ENCODE peak calls at places on chromosomes 11 and 22, in seven cellular contexts. Q is MCF 10A; L is heart left ventricle; E is IMR-90; C is CD8-positive, alpha-beta T cell; F is psoas muscle; B is cardiac muscle cell. Z is an unnamed sample.

GRCh38 chr11:71452354-71453020 is 516 bp upstream of the NADSYN1 start:
- DNase-seq in Q (no peak), L (peak; percentile 65), E (peak; percentile 35), C (peak; percentile 52), F (peak; percentile 66), B (peak; percentile 61), Z (no peak)

GRCh38 chr11:119481667-119482400 is 58.9 kb upstream of the THY1 start:
- DNase-seq in Q (no peak), L (peak; percentile 21), E (no peak), C (no peak), F (peak; percentile 64), B (no peak), Z (no peak)

GRCh38 chr11:96257972-96258951 is 84.7 kb downstream of the MAML2 start:
- DNase-seq in Q (no peak), L (no peak), E (peak; percentile 58), C (peak; percentile 26), F (no peak), B (peak; percentile 65), Z (peak; percentile 49)

GRCh38 chr22:45878901-45879551 is 97.9 kb downstream of the WNT7B start:
- DNase-seq in Q (no peak), L (peak; percentile 14), E (no peak), C (no peak), F (peak; percentile 45), B (no peak), Z (no peak)

GRCh38 chr11:27485930-27486773 is 13.6 kb upstream of the LGR4 start:
- DNase-seq in Q (peak; percentile 71), L (no peak), E (peak; percentile 61), C (peak; percentile 3), F (no peak), B (peak; percentile 76), Z (peak; percentile 51)

GRCh38 chr11:16167706-16168487 is 188.4 kb downstream of the SOX6 start:
- DNase-seq in Q (no peak), L (no peak), E (peak; percentile 39), C (no peak), F (no peak), B (no peak), Z (no peak)

GRCh38 chr11:128422576-128423370 is 164.6 kb downstream of the ETS1 start:
- DNase-seq in Q (no peak), L (peak; percentile 42), E (no peak), C (peak; percentile 70), F (peak; percentile 57), B (no peak), Z (no peak)

GRCh38 chr22:25176799-25177198 is 22.9 kb upstream of the CRYBB3 start:
- DNase-seq in Q (no peak), L (no peak), E (no peak), C (no peak), F (no peak), B (no peak), Z (no peak)

GRCh38 chr11:206516-207212 is 535 bp downstream of the BET1L start:
- DNase-seq in Q (no peak), L (no peak), E (no peak), C (no peak), F (no peak), B (no peak), Z (no peak)

GRCh38 chr11:44454686-44455085 is 110.8 kb upstream of the CD82 start:
- DNase-seq in Q (no peak), L (no peak), E (no peak), C (no peak), F (no peak), B (no peak), Z (no peak)

GRCh38 chr11:3049430-3050243 is 7.6 kb downstream of the CARS1 start:
- DNase-seq in Q (peak; percentile 91), L (peak; percentile 53), E (peak; percentile 98), C (peak; percentile 32), F (peak; percentile 95), B (peak; percentile 97), Z (peak; percentile 91)

GRCh38 chr22:25896098-25896497 is 154.1 kb downstream of the MYO18B start:
- DNase-seq in Q (peak; percentile 4), L (no peak), E (no peak), C (no peak), F (no peak), B (no peak), Z (peak; percentile 29)

GRCh38 chr11:47879259-47880184 is 31.4 kb upstream of the NUP160 start:
- DNase-seq in Q (no peak), L (no peak), E (no peak), C (no peak), F (no peak), B (no peak), Z (no peak)

GRCh38 chr11:19027829-19028595 is 32.5 kb downstream of the MRGPRX2 start:
- DNase-seq in Q (peak; percentile 96), L (no peak), E (peak; percentile 55), C (no peak), F (no peak), B (peak; percentile 28), Z (no peak)

GRCh38 chr11:61834278-61835004 is 6.3 kb downstream of the FADS2 start:
- DNase-seq in Q (peak; percentile 49), L (peak; percentile 67), E (peak; percentile 47), C (no peak), F (peak; percentile 78), B (peak; percentile 92), Z (peak; percentile 92)

GRCh38 chr11:75241036-75241905 is 697 bp downstream of the TPBGL start:
- DNase-seq in Q (peak; percentile 36), L (peak; percentile 86), E (peak; percentile 80), C (peak; percentile 81), F (peak; percentile 91), B (peak; percentile 90), Z (peak; percentile 97)
- TF ChIP-seq CTCF in Q (peak; percentile 70), L (peak; percentile 99), E (peak; percentile 99), C (peak; percentile 77), F (peak; percentile 95), B (peak; percentile 55), Z (peak; percentile 100)

GRCh38 chr11:127133061-127133460 is 132.5 kb upstream of the KIRREL3 start:
- DNase-seq in Q (no peak), L (no peak), E (no peak), C (no peak), F (no peak), B (no peak), Z (no peak)

DNA sequence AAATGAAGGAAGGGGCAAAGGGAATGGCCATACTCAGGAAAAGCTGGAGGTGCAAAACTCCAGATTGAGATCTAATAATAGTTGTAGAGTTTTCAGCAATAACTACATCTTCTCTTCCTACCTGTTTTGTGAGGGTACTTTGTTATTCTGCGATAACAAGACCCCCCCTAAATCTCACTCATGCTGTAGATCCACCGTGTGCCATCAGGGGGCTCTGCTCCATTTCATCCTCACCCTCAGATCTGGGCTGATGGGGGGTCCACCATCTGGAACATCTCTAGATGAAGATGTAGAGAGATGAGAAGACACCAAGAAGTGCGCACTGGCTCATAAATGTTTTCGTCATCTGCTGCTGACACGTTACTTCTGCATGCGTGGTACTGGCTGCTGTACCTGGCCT is 135.9 kb upstream of the KIRREL3 start:
- DNase-seq in Q (no peak), L (no peak), E (no peak), C (no peak), F (no peak), B (no peak), Z (no peak)
- TF ChIP-seq CTCF in Q (no peak), L (no peak), E (no peak), C (no peak), F (no peak), B (no peak), Z (no peak)

DNA sequence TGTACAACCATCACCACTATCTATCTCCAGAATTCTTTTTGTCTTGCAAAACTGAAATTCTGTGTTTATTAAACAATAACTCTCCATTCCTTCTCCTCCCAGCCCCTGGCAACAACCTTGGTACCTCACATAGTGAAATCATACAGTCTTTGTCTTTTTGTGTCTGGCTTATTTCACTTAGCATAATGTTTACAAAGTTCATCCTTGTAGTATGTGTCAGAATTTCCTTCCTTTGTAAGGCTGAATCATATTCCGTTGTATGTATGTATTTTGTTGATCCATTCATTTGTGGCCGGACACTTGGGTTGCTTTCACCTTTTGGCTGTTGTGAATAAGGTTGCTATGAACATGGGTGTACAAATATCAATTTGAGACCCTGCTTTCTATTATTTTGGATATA is 243.7 kb upstream of the TBCEL start:
- DNase-seq in Q (no peak), L (no peak), E (peak; percentile 18), C (no peak), F (no peak), B (peak; percentile 16), Z (no peak)
- TF ChIP-seq CTCF in Q (no peak), L (no peak), E (no peak), C (no peak), F (no peak), B (no peak), Z (no peak)

DNA sequence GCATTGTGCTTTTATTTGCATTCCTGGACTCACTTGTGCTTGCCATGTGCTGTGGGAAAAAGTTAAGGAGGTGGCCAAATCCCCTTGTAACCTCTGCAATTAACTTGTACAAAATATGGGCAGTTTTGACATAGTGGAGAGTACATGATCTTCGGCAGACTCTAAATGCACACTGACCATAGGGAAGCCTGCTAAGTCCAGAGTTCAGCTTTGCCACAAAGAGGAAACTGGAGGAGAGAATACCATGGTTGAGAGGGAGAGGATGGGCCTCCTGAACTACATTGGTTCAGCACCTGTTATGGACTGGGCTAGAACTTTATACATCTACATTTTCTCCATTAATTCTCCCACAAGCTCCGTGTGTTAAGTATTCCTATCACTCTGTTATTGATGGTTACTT is 37.5 kb upstream of the CEP295 start:
- DNase-seq in Q (no peak), L (no peak), E (no peak), C (no peak), F (no peak), B (no peak), Z (no peak)
- TF ChIP-seq CTCF in Q (no peak), L (no peak), E (no peak), C (no peak), F (no peak), B (no peak), Z (no peak)

GRCh38 chr22:43268261-43268660 is 74.9 kb downstream of the SCUBE1 start:
- DNase-seq in Q (no peak), L (no peak), E (no peak), C (no peak), F (no peak), B (no peak), Z (no peak)

GRCh38 chr22:43270949-43271348 is 72.2 kb downstream of the SCUBE1 start:
- DNase-seq in Q (no peak), L (no peak), E (no peak), C (no peak), F (no peak), B (no peak), Z (no peak)

GRCh38 chr22:43269325-43270040 is 73.7 kb downstream of the SCUBE1 start:
- DNase-seq in Q (no peak), L (no peak), E (no peak), C (no peak), F (no peak), B (no peak), Z (no peak)

GRCh38 chr22:43272301-43272700 is 70.9 kb downstream of the SCUBE1 start:
- DNase-seq in Q (no peak), L (no peak), E (peak; percentile 18), C (no peak), F (no peak), B (peak; percentile 21), Z (no peak)

DNA sequence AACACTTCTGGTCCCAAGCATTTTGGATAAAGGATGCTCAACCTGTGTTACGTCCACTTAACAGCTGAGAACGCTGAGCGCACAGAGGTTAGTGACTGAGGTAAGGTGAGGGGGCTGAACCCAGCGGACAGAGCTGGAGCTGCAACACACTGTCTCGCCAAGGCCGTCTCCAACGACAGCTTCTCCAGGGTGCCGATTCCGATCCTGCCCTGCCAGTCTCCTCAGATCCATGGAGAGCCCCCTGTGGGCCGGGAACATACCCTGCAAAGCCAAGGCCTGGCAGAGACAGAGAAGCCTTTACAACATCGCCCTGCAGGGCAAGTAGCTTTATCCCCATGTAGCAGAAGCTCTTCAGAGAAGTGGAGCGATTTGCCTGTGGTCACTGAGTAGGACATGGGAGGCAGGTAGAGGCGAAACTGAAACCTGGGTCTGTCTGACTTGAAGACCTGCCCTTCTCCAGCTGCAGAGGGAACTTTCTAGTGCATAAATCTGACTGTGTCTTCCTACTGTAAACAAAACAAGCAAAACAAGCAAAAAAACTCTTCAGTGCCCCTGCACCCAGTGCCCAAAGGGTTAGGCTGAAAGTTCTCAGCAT is 72.8 kb downstream of the SCUBE1 start:
- DNase-seq in Q (no peak), L (no peak), E (no peak), C (no peak), F (no peak), B (peak; percentile 15), Z (peak; percentile 59)
- TF ChIP-seq CTCF in Q (peak; percentile 13), L (no peak), E (no peak), C (no peak), F (no peak), B (peak; percentile 33), Z (no peak)

Z was measured in GM13976.